ENCODE peak calls at places on chromosomes 6 and 20, in eight cellular contexts. A is HCT116, N is K562, J is HepG2, S is IMR-90, G is heart left ventricle, W is GM12878, R is body of pancreas. I is an unnamed sample. For H3K27me3, the result is how much of the 10 kb centered on the place peaks cover.

GRCh38 chr6:170010665-170011232 is 259.3 kb downstream of the ERMARD start:
- ATAC-seq in A (no peak), N (no peak), J (no peak), S (no peak), G (no peak), W (no peak), R (no peak), I (no peak)

GRCh38 chr6:62740171-62740570 is 454.1 kb upstream of the KHDRBS2 start:
- ATAC-seq in A (no peak), N (no peak), J (no peak), S (no peak), G (no peak), W (no peak), R (no peak), I (no peak)

GRCh38 chr6:3009930-3010329 is 10.2 kb downstream of the NQO2 start:
- ATAC-seq in A (no peak), N (no peak), J (peak), S (peak), G (no peak), W (no peak), R (no peak), I (no peak)

GRCh38 chr6:11410539-11411307 is 126.8 kb upstream of the TMEM170B start:
- ATAC-seq in A (no peak), N (no peak), J (no peak), S (no peak), G (no peak), W (peak), R (no peak), I (no peak)

GRCh38 chr6:129748212-129748900 is 38.4 kb upstream of the ARHGAP18 start:
- ATAC-seq in A (peak), N (peak), J (peak), S (no peak), G (peak), W (peak), R (no peak), I (no peak)

GRCh38 chr20:50012282-50013263 is 29.8 kb downstream of the SNAI1 start:
- ATAC-seq in A (peak), N (peak), J (peak), S (no peak), G (no peak), W (peak), R (no peak), I (no peak)

GRCh38 chr6:147255948-147256674 is 51.9 kb downstream of the STXBP5 start:
- ATAC-seq in A (no peak), N (peak), J (peak), S (no peak), G (no peak), W (no peak), R (no peak), I (no peak)

GRCh38 chr6:113586966-113587699 is 270.0 kb upstream of the MARCKS start:
- ATAC-seq in A (no peak), N (no peak), J (no peak), S (no peak), G (no peak), W (no peak), R (no peak), I (no peak)

GRCh38 chr6:107991939-107992560 is 34.0 kb upstream of the SEC63 start:
- ATAC-seq in A (no peak), N (peak), J (no peak), S (no peak), G (no peak), W (no peak), R (no peak), I (no peak)

GRCh38 chr20:19710336-19710721 is 47.7 kb upstream of the RIN2 start:
- ATAC-seq in A (no peak), N (no peak), J (no peak), S (peak), G (no peak), W (no peak), R (no peak), I (no peak)

GRCh38 chr20:55348201-55348600 is 657.1 kb downstream of the CBLN4 start:
- ATAC-seq in A (no peak), N (no peak), J (no peak), S (no peak), G (no peak), W (no peak), R (no peak), I (no peak)

GRCh38 chr6:113359155-113360140 is 497.7 kb upstream of the MARCKS start:
- ATAC-seq in A (peak), N (no peak), J (no peak), S (peak), G (peak), W (peak), R (peak), I (no peak)

GRCh38 chr6:169969372-169970099 is 218.1 kb downstream of the ERMARD start:
- ATAC-seq in A (no peak), N (no peak), J (no peak), S (no peak), G (no peak), W (no peak), R (peak), I (no peak)

GRCh38 chr6:127570739-127571389 is 6.1 kb upstream of the C6orf58 start:
- ATAC-seq in A (no peak), N (no peak), J (no peak), S (no peak), G (no peak), W (peak), R (no peak), I (no peak)

GRCh38 chr6:163310096-163310972 is 104.2 kb upstream of the QKI start:
- ATAC-seq in A (no peak), N (peak), J (no peak), S (no peak), G (no peak), W (no peak), R (no peak), I (no peak)

GRCh38 chr6:170024940-170025339 is 265.9 kb downstream of the DLL1 start:
- ATAC-seq in A (no peak), N (peak), J (no peak), S (no peak), G (peak), W (no peak), R (no peak), I (peak)

GRCh38 chr6:112691289-112691688 is 344.2 kb downstream of the RFPL4B start:
- ATAC-seq in A (no peak), N (no peak), J (no peak), S (peak), G (peak), W (no peak), R (peak), I (peak)

GRCh38 chr20:1707588-1708449 is 50.2 kb upstream of the SIRPG start:
- ATAC-seq in A (no peak), N (peak), J (no peak), S (no peak), G (no peak), W (peak), R (no peak), I (no peak)

GRCh38 chr6:137758661-137759060 is 108.4 kb upstream of the TNFAIP3 start:
- ATAC-seq in A (no peak), N (no peak), J (no peak), S (no peak), G (no peak), W (no peak), R (no peak), I (no peak)

GRCh38 chr6:52157301-52157930 is 28.8 kb upstream of the IL17A start:
- ATAC-seq in A (no peak), N (no peak), J (no peak), S (no peak), G (no peak), W (peak), R (no peak), I (no peak)

GRCh38 chr6:145820000-145820399 is 5.4 kb upstream of the FBXO30 start:
- ATAC-seq in A (no peak), N (no peak), J (no peak), S (no peak), G (no peak), W (no peak), R (no peak), I (no peak)

GRCh38 chr6:24929255-24929654 is 6.5 kb downstream of the RIPOR2 start:
- ATAC-seq in A (no peak), N (no peak), J (no peak), S (no peak), G (peak), W (peak), R (no peak), I (no peak)

GRCh38 chr20:5168582-5169396 is 42.0 kb downstream of the CDS2 start:
- ATAC-seq in A (peak), N (no peak), J (no peak), S (peak), G (peak), W (peak), R (peak), I (peak)

GRCh38 chr6:101534821-101535220 is 141.3 kb downstream of the GRIK2 start:
- ATAC-seq in A (no peak), N (no peak), J (no peak), S (peak), G (no peak), W (no peak), R (no peak), I (no peak)

GRCh38 chr20:23614163-23614562 is 8.4 kb upstream of the CST9 start:
- ATAC-seq in A (no peak), N (no peak), J (no peak), S (no peak), G (no peak), W (no peak), R (no peak), I (peak)

GRCh38 chr6:1191141-1191630 is 120.7 kb upstream of the FOXQ1 start:
- ATAC-seq in A (no peak), N (no peak), J (no peak), S (no peak), G (no peak), W (no peak), R (no peak), I (no peak)

GRCh38 chr20:63567382-63568169 is 6.5 kb downstream of the HELZ2 start:
- ATAC-seq in A (no peak), N (peak), J (no peak), S (no peak), G (peak), W (peak), R (no peak), I (peak)

GRCh38 chr6:83436674-83437073 is 5.8 kb upstream of the ME1 start:
- ATAC-seq in A (no peak), N (peak), J (no peak), S (no peak), G (no peak), W (no peak), R (no peak), I (no peak)

GRCh38 chr6:133526436-133526835 is 285.3 kb downstream of the EYA4 start:
- ATAC-seq in A (no peak), N (no peak), J (no peak), S (no peak), G (no peak), W (no peak), R (no peak), I (no peak)

GRCh38 chr20:45946149-45946970 is 11.9 kb downstream of the PCIF1 start:
- ATAC-seq in A (no peak), N (no peak), J (peak), S (no peak), G (peak), W (peak), R (peak), I (peak)

GRCh38 chr20:4711511-4711910 is 10.2 kb upstream of the PRND start:
- ATAC-seq in A (no peak), N (no peak), J (no peak), S (no peak), G (no peak), W (no peak), R (no peak), I (no peak)

GRCh38 chr6:56378966-56379608 is 131.7 kb upstream of the COL21A1 start:
- ATAC-seq in A (no peak), N (no peak), J (no peak), S (no peak), G (no peak), W (no peak), R (no peak), I (no peak)
- H3K27me3 ChIP-seq in A (under half), N (under half), J (under half), S (under half), G (under half), W (under half), R (under half), I (under half)

DNA sequence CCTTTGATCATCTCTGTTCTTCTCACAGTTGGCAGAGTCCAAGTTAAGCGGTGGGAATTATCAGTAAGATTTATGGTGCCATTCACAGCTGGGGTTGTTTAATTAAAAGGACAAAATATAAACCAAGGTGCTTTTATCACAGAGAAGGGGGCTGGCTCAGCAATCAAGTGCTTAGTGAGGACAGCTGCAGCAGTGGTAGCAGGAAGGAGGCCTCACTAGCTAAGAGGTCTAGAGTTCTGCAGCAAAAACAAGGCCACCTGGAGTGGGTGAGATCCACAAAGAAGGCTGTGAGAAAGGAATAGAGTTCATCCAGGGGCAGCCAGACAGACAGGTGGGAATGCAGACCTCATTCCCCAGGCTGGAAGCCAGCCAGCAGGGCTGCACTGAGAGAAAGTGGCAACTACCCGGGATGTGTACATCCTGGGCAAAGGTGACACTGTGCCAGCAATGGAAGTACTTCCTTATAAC is 37.1 kb downstream of the PIGU start:
- ATAC-seq in A (no peak), N (no peak), J (peak), S (no peak), G (no peak), W (no peak), R (peak), I (no peak)
- H3K27ac ChIP-seq in A (no peak), N (no peak), J (peak), S (no peak), G (no peak), W (no peak), R (peak), I (no peak)

GRCh38 chr6:144148891-144149290 is 1.4 kb upstream of the STX11 start:
- ATAC-seq in A (no peak), N (no peak), J (no peak), S (no peak), G (no peak), W (no peak), R (no peak), I (no peak)

GRCh38 chr6:144150673-144151009 is 324 bp downstream of the STX11 start:
- ATAC-seq in A (peak), N (peak), J (peak), S (peak), G (peak), W (peak), R (peak), I (no peak)

GRCh38 chr6:144151010-144151727 is 852 bp downstream of the STX11 start:
- ATAC-seq in A (peak), N (peak), J (peak), S (no peak), G (peak), W (peak), R (peak), I (peak)

GRCh38 chr6:144149558-144149893 is 791 bp upstream of the STX11 start:
- ATAC-seq in A (no peak), N (no peak), J (no peak), S (no peak), G (no peak), W (no peak), R (no peak), I (no peak)

DNA sequence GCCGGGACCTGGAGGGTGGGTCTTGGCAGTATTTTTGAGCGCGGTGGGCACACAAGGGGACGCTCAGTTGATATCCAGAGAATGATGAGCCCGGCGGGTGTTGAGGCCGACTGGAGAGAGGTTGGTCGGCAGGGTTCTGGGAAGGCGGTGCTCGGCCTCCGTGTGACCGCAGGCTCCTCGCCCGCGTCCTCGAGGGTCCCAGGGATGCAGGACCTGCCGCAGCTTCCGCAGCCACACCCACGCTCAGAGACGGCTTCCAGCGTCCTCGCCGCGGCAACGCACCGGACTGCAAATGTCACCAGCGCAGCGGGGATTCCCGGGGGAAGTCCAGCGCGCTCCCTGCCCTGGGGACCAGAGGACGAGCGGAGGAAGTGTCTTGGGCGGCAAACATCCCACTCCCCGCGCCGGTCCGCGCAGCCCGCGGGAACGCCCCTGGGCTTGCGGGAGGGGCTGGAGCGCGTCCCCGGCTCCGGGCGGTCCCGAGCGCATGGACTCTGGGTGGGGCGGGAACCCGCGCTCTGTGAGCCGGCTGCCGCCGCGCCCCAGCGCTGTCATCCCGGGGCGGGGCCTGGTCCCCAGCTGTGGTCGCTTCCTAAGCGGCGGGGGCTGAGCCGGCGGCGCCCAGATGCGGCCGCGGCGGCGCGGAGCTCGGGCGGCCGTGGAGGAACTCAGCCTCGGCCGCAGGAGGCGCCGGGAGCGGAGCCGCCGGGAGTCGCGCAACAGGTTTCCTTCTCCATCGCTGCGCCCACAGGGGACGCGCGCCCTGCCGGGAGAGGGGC is at the start of gene STX11:
- ATAC-seq in A (peak), N (peak), J (peak), S (peak), G (peak), W (peak), R (peak), I (peak)
- TF ChIP-seq POLR2A in A (no peak), N (no peak), J (no peak), S (no peak), G (peak), W (peak), R (peak), I (peak)

GRCh38 chr6:26000366-26000886 is 37.8 kb downstream of the TRIM38 start:
- ATAC-seq in A (no peak), N (no peak), J (no peak), S (no peak), G (no peak), W (no peak), R (no peak), I (no peak)

GRCh38 chr6:26006086-26006939 is 43.7 kb downstream of the TRIM38 start:
- ATAC-seq in A (no peak), N (no peak), J (no peak), S (no peak), G (no peak), W (no peak), R (no peak), I (no peak)

GRCh38 chr6:25998379-25998778 is 35.8 kb downstream of the TRIM38 start:
- ATAC-seq in A (no peak), N (no peak), J (no peak), S (no peak), G (no peak), W (no peak), R (no peak), I (no peak)

DNA sequence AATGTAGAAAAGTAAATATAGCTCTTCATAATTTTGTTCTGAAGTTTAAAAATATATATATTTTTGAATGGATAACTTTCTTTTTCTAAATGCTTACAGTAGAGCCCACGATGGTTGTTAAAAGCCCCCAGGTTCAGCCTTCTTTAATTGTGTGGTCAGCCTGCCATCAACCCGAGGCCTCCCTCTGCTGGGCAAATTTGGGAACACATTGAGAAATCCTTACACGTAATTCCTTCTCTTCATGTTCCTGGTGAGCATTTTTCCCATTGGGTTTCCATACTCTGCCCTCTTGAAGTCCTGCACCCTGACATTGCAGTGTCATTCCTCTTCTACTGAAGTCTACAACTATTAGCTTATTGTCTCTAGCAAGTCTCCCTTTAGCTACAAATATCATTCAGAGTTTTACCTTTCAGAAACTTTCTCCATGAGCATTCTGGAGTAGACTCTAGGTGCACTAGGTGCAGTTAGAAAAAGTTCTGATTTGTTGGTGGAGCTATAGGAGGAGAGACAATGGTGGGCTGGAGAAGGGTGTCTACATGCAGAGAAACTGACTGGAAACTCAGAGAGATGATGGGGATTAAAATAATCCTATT is 40.6 kb downstream of the TRIM38 start:
- ATAC-seq in A (peak), N (peak), J (peak), S (peak), G (peak), W (peak), R (peak), I (peak)
- H3K27me3 ChIP-seq in A (under half), N (under half), J (under half), S (under half), G (under half), W (under half), R (under half), I (under half)

DNA sequence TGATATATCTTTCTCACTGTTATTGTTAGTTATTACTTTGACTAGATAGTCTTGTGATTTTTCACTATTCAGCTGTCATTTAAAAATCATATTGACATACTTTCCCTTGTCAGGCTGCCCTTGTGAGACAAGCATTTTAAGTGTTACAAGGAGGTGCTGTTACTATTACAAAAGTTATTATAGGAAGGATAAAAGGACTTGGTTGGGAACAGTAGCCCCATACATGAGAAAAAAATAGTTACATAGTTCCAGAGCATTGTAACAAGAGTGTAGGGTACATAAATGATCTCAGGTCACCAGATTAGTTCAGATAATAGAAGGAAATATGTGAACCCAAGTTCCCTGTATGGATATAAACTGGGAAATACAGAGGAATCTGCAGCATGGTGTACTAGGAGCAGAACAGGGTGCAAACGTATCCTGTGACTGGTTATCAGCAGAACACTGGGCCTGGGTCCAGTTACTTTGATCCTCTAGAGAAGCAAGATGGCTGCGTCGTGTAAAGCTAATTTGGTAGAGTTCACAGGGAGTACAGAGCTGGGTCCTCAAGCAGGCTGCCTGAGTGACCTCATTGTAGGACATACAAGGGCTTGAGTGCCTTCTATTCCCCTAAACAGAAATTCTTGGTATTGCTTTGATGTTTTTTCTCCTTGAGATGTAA is 38.5 kb upstream of the HDDC2 start:
- ATAC-seq in A (no peak), N (no peak), J (no peak), S (no peak), G (peak), W (no peak), R (no peak), I (no peak)
- H3K27ac ChIP-seq in A (no peak), N (no peak), J (no peak), S (no peak), G (peak), W (no peak), R (no peak), I (no peak)